ENCODE peak calls at places on chromosomes 11 and 22, in seven cellular contexts. One of them, this sample, is unnamed.
A peak's percentile ranks its signal among the peaks of the same experiment; 100 is the strongest.

GRCh38 chr22:26586556-26587325 is 3.2 kb downstream of the TPST2 start:
- DNase-seq in B cell: no peak
- DNase-seq in progenitor cell of endocrine pancreas: no peak
- DNase-seq in tibial artery: peak; percentile 35
- DNase-seq in testis: peak; percentile 31
- DNase-seq in mucosa of descending colon: no peak
- DNase-seq in Calu3: no peak
- DNase-seq in this sample: no peak

GRCh38 chr11:65384301-65384889 is 1.9 kb upstream of the SLC25A45 start:
- DNase-seq in B cell: no peak
- DNase-seq in progenitor cell of endocrine pancreas: no peak
- DNase-seq in tibial artery: no peak
- DNase-seq in testis: no peak
- DNase-seq in mucosa of descending colon: no peak
- DNase-seq in Calu3: no peak
- DNase-seq in this sample: no peak

GRCh38 chr11:60303661-60304060 is 23.2 kb downstream of the MS4A4A start:
- DNase-seq in B cell: no peak
- DNase-seq in progenitor cell of endocrine pancreas: no peak
- DNase-seq in tibial artery: no peak
- DNase-seq in testis: no peak
- DNase-seq in mucosa of descending colon: no peak
- DNase-seq in Calu3: no peak
- DNase-seq in this sample: no peak

GRCh38 chr11:56889986-56890385 is 98.7 kb upstream of the OR5AK2 start:
- DNase-seq in B cell: no peak
- DNase-seq in progenitor cell of endocrine pancreas: no peak
- DNase-seq in tibial artery: no peak
- DNase-seq in testis: no peak
- DNase-seq in mucosa of descending colon: no peak
- DNase-seq in Calu3: no peak
- DNase-seq in this sample: no peak

GRCh38 chr11:73398132-73398526 is 21.9 kb downstream of the RELT start:
- DNase-seq in B cell: no peak
- DNase-seq in progenitor cell of endocrine pancreas: no peak
- DNase-seq in tibial artery: no peak
- DNase-seq in testis: no peak
- DNase-seq in mucosa of descending colon: no peak
- DNase-seq in Calu3: no peak
- DNase-seq in this sample: no peak

GRCh38 chr11:11250470-11250869 is 102.6 kb downstream of the CSNK2A3 start:
- DNase-seq in B cell: no peak
- DNase-seq in progenitor cell of endocrine pancreas: no peak
- DNase-seq in tibial artery: no peak
- DNase-seq in testis: no peak
- DNase-seq in mucosa of descending colon: no peak
- DNase-seq in Calu3: no peak
- DNase-seq in this sample: no peak

GRCh38 chr11:73784080-73784634 is 3.5 kb upstream of the MRPL48 start:
- DNase-seq in B cell: no peak
- DNase-seq in progenitor cell of endocrine pancreas: no peak
- DNase-seq in tibial artery: no peak
- DNase-seq in testis: no peak
- DNase-seq in mucosa of descending colon: no peak
- DNase-seq in Calu3: peak; percentile 43
- DNase-seq in this sample: no peak

GRCh38 chr22:32024791-32025190 is 18.3 kb upstream of the SLC5A1 start:
- DNase-seq in B cell: no peak
- DNase-seq in progenitor cell of endocrine pancreas: no peak
- DNase-seq in tibial artery: no peak
- DNase-seq in testis: no peak
- DNase-seq in mucosa of descending colon: no peak
- DNase-seq in Calu3: no peak
- DNase-seq in this sample: no peak

GRCh38 chr11:1708716-1709115 is 11.7 kb downstream of the KRTAP5-6 start:
- DNase-seq in B cell: no peak
- DNase-seq in progenitor cell of endocrine pancreas: no peak
- DNase-seq in tibial artery: no peak
- DNase-seq in testis: no peak
- DNase-seq in mucosa of descending colon: peak; percentile 24
- DNase-seq in Calu3: no peak
- DNase-seq in this sample: no peak

GRCh38 chr11:124210421-124210820 is 27.3 kb downstream of the OR10D3 start:
- DNase-seq in B cell: no peak
- DNase-seq in progenitor cell of endocrine pancreas: no peak
- DNase-seq in tibial artery: no peak
- DNase-seq in testis: no peak
- DNase-seq in mucosa of descending colon: no peak
- DNase-seq in Calu3: no peak
- DNase-seq in this sample: no peak

GRCh38 chr11:130726647-130727046 is 189.6 kb downstream of the SNX19 start:
- DNase-seq in B cell: no peak
- DNase-seq in progenitor cell of endocrine pancreas: no peak
- DNase-seq in tibial artery: no peak
- DNase-seq in testis: no peak
- DNase-seq in mucosa of descending colon: no peak
- DNase-seq in Calu3: no peak
- DNase-seq in this sample: no peak

GRCh38 chr11:15819679-15820286 is 536.6 kb downstream of the SOX6 start:
- DNase-seq in B cell: no peak
- DNase-seq in progenitor cell of endocrine pancreas: peak; percentile 37
- DNase-seq in tibial artery: peak; percentile 60
- DNase-seq in testis: peak; percentile 86
- DNase-seq in mucosa of descending colon: peak; percentile 81
- DNase-seq in Calu3: peak; percentile 86
- DNase-seq in this sample: peak; percentile 34

GRCh38 chr11:80960331-80961095 is 1519.7 kb upstream of the TENM4 start:
- DNase-seq in B cell: no peak
- DNase-seq in progenitor cell of endocrine pancreas: no peak
- DNase-seq in tibial artery: no peak
- DNase-seq in testis: no peak
- DNase-seq in mucosa of descending colon: no peak
- DNase-seq in Calu3: no peak
- DNase-seq in this sample: no peak

GRCh38 chr11:37710031-37710430 is 1112.0 kb upstream of the RAG2 start:
- DNase-seq in B cell: no peak
- DNase-seq in progenitor cell of endocrine pancreas: no peak
- DNase-seq in tibial artery: no peak
- DNase-seq in testis: no peak
- DNase-seq in mucosa of descending colon: no peak
- DNase-seq in Calu3: no peak
- DNase-seq in this sample: no peak

GRCh38 chr11:73186294-73186850 is 31.7 kb upstream of the P2RY2 start:
- DNase-seq in B cell: no peak
- DNase-seq in progenitor cell of endocrine pancreas: no peak
- DNase-seq in tibial artery: peak; percentile 50
- DNase-seq in testis: no peak
- DNase-seq in mucosa of descending colon: no peak
- DNase-seq in Calu3: no peak
- DNase-seq in this sample: no peak

GRCh38 chr11:87870081-87870480 is 305.2 kb downstream of the RAB38 start:
- DNase-seq in B cell: no peak
- DNase-seq in progenitor cell of endocrine pancreas: no peak
- DNase-seq in tibial artery: no peak
- DNase-seq in testis: no peak
- DNase-seq in mucosa of descending colon: no peak
- DNase-seq in Calu3: no peak
- DNase-seq in this sample: no peak

GRCh38 chr11:46680815-46681214 is 19.6 kb downstream of the ARHGAP1 start:
- DNase-seq in B cell: no peak
- DNase-seq in progenitor cell of endocrine pancreas: no peak
- DNase-seq in tibial artery: no peak
- DNase-seq in testis: no peak
- DNase-seq in mucosa of descending colon: peak; percentile 31
- DNase-seq in Calu3: no peak
- DNase-seq in this sample: no peak

GRCh38 chr11:106879029-106879428 is 139.2 kb downstream of the GUCY1A2 start:
- DNase-seq in B cell: no peak
- DNase-seq in progenitor cell of endocrine pancreas: no peak
- DNase-seq in tibial artery: no peak
- DNase-seq in testis: no peak
- DNase-seq in mucosa of descending colon: no peak
- DNase-seq in Calu3: no peak
- DNase-seq in this sample: no peak

GRCh38 chr11:18563090-18563730 is 25.3 kb downstream of the UEVLD start:
- DNase-seq in B cell: no peak
- DNase-seq in progenitor cell of endocrine pancreas: no peak
- DNase-seq in tibial artery: no peak
- DNase-seq in testis: no peak
- DNase-seq in mucosa of descending colon: no peak
- DNase-seq in Calu3: no peak
- DNase-seq in this sample: no peak

GRCh38 chr22:49961601-49962011 is 1.0 kb downstream of the PIM3 start:
- DNase-seq in B cell: peak; percentile 54
- DNase-seq in progenitor cell of endocrine pancreas: no peak
- DNase-seq in tibial artery: no peak
- DNase-seq in testis: no peak
- DNase-seq in mucosa of descending colon: no peak
- DNase-seq in Calu3: no peak
- DNase-seq in this sample: peak; percentile 57

GRCh38 chr11:34567733-34568132 is 53.2 kb upstream of the EHF start:
- DNase-seq in B cell: no peak
- DNase-seq in progenitor cell of endocrine pancreas: no peak
- DNase-seq in tibial artery: no peak
- DNase-seq in testis: no peak
- DNase-seq in mucosa of descending colon: no peak
- DNase-seq in Calu3: no peak
- DNase-seq in this sample: no peak

GRCh38 chr11:128884703-128885338 is 6.3 kb upstream of the KCNJ5 start:
- DNase-seq in B cell: peak; percentile 68
- DNase-seq in progenitor cell of endocrine pancreas: peak; percentile 56
- DNase-seq in tibial artery: peak; percentile 43
- DNase-seq in testis: peak; percentile 77
- DNase-seq in mucosa of descending colon: no peak
- DNase-seq in Calu3: peak; percentile 76
- DNase-seq in this sample: peak; percentile 74

GRCh38 chr11:19867064-19867463 is 154.4 kb downstream of the NAV2 start:
- DNase-seq in B cell: no peak
- DNase-seq in progenitor cell of endocrine pancreas: no peak
- DNase-seq in tibial artery: no peak
- DNase-seq in testis: no peak
- DNase-seq in mucosa of descending colon: no peak
- DNase-seq in Calu3: no peak
- DNase-seq in this sample: no peak

GRCh38 chr11:108970221-108970991 is 305.5 kb downstream of the DDX10 start:
- DNase-seq in B cell: no peak
- DNase-seq in progenitor cell of endocrine pancreas: no peak
- DNase-seq in tibial artery: no peak
- DNase-seq in testis: no peak
- DNase-seq in mucosa of descending colon: no peak
- DNase-seq in Calu3: no peak
- DNase-seq in this sample: no peak
- TF ChIP-seq CTCF in B cell: no peak
- TF ChIP-seq CTCF in progenitor cell of endocrine pancreas: no peak
- TF ChIP-seq CTCF in tibial artery: no peak
- TF ChIP-seq CTCF in testis: no peak
- TF ChIP-seq CTCF in mucosa of descending colon: no peak
- TF ChIP-seq CTCF in Calu3: no peak
- TF ChIP-seq CTCF in this sample: no peak

DNA sequence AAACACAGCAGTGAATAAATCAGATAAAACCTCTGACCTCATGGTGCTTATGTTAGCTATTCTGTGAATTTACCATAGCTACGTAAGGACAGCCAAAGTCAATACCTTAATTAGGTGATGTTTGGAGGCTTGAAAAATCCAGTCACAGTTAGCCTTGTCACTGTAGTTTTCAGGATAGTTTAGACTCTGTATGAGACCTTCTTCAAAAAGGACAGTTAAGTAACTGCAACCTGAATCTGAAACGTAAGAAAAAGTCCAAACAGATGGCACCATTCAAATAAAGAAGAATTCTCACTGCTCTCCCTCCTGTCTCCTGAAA is 11.4 kb downstream of the OVCH2 start:
- DNase-seq in B cell: no peak
- DNase-seq in progenitor cell of endocrine pancreas: no peak
- DNase-seq in tibial artery: no peak
- DNase-seq in testis: no peak
- DNase-seq in mucosa of descending colon: no peak
- DNase-seq in Calu3: no peak
- DNase-seq in this sample: no peak
- TF ChIP-seq CTCF in B cell: no peak
- TF ChIP-seq CTCF in progenitor cell of endocrine pancreas: no peak
- TF ChIP-seq CTCF in tibial artery: no peak
- TF ChIP-seq CTCF in testis: no peak
- TF ChIP-seq CTCF in mucosa of descending colon: no peak
- TF ChIP-seq CTCF in Calu3: no peak
- TF ChIP-seq CTCF in this sample: no peak

GRCh38 chr22:29288837-29289236 is 17.6 kb upstream of the GAS2L1 start:
- DNase-seq in B cell: no peak
- DNase-seq in progenitor cell of endocrine pancreas: no peak
- DNase-seq in tibial artery: no peak
- DNase-seq in testis: no peak
- DNase-seq in mucosa of descending colon: no peak
- DNase-seq in Calu3: no peak
- DNase-seq in this sample: no peak
- TF ChIP-seq CTCF in B cell: no peak
- TF ChIP-seq CTCF in progenitor cell of endocrine pancreas: no peak
- TF ChIP-seq CTCF in tibial artery: no peak
- TF ChIP-seq CTCF in testis: no peak
- TF ChIP-seq CTCF in mucosa of descending colon: no peak
- TF ChIP-seq CTCF in Calu3: no peak
- TF ChIP-seq CTCF in this sample: no peak

DNA sequence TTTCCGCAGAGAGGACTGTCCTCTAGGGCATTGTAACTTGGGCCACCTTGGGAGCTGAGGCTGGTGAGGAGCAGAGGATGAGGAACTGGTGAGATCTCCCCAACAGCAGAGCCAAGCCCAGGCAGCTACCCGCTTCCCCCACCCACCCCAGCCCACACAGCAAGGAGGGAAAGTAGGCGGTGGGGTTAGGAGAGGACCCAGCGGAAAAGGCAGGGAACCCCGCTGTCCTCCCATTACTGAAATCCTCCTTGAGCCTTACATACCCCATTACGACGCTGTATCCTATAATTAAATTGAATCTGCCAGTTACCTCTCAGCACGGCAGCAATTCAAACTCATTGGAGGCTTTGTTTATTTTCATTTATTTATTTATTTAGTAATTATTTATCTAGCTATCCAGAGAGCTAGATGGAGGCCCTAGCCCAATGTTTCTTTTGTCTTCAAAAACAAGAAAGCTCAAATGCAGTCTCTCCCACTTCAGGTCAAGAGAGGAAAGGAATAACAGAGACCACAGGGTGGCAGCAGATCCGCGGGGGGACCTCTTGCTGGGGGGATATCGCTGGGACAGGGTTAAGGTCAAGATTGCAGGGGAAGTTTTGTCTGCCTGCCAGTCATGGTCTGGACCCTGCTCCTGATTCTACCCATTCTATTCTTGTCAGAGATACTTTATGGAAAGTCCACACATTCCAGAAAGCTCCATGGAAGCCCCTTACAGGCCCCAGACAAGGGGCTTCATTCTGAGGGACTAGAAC is 218.0 kb downstream of the ST3GAL4 start:
- DNase-seq in B cell: no peak
- DNase-seq in progenitor cell of endocrine pancreas: no peak
- DNase-seq in tibial artery: no peak
- DNase-seq in testis: no peak
- DNase-seq in mucosa of descending colon: no peak
- DNase-seq in Calu3: no peak
- DNase-seq in this sample: no peak
- TF ChIP-seq CTCF in B cell: no peak
- TF ChIP-seq CTCF in progenitor cell of endocrine pancreas: peak; percentile 44
- TF ChIP-seq CTCF in tibial artery: no peak
- TF ChIP-seq CTCF in testis: no peak
- TF ChIP-seq CTCF in mucosa of descending colon: no peak
- TF ChIP-seq CTCF in Calu3: no peak
- TF ChIP-seq CTCF in this sample: no peak